ENCODE peak calls at places on chromosomes 16 and 17, in four cellular contexts. U is mesenchymal stem cell, S is keratinocyte, W is mammary epithelial cell. R is an unnamed sample.

GRCh38 chr17:80931421-80932265 is 60.0 kb upstream of the CHMP6 start:
- DNase-seq in U (peak), S (no peak), W (peak), R (no peak)

GRCh38 chr16:66512589-66513404 is 37.1 kb downstream of the TK2 start:
- DNase-seq in U (peak), S (no peak), W (no peak), R (peak)

GRCh38 chr16:7025616-7026190 is 306.9 kb upstream of the RBFOX1 start:
- DNase-seq in U (no peak), S (no peak), W (no peak), R (no peak)

GRCh38 chr17:45700171-45701090 is 83.7 kb upstream of the CRHR1 start:
- DNase-seq in U (no peak), S (no peak), W (peak), R (no peak)

GRCh38 chr16:85221810-85222150 is 109.5 kb upstream of the CIBAR2 start:
- DNase-seq in U (no peak), S (no peak), W (no peak), R (no peak)

GRCh38 chr16:76574651-76575050 is 297.4 kb downstream of the CNTNAP4 start:
- DNase-seq in U (no peak), S (no peak), W (no peak), R (no peak)

GRCh38 chr17:1713878-1714487 is 3.8 kb upstream of the TLCD2 start:
- DNase-seq in U (peak), S (no peak), W (peak), R (peak)

GRCh38 chr17:20306924-20307323 is 160.4 kb downstream of the LGALS9B start:
- DNase-seq in U (no peak), S (no peak), W (no peak), R (no peak)

GRCh38 chr17:10477701-10478100 is 8.3 kb upstream of the MYH4 start:
- DNase-seq in U (no peak), S (no peak), W (no peak), R (no peak)

GRCh38 chr17:62696726-62697490 is 69.4 kb downstream of the MRC2 start:
- DNase-seq in U (no peak), S (no peak), W (no peak), R (no peak)

GRCh38 chr16:23104032-23104955 is 45.0 kb downstream of the USP31 start:
- DNase-seq in U (no peak), S (no peak), W (peak), R (no peak)

GRCh38 chr17:82750241-82750905 is 1.5 kb upstream of the TBCD start:
- DNase-seq in U (no peak), S (no peak), W (no peak), R (no peak)

GRCh38 chr17:69326302-69327059 is 452 bp downstream of the ABCA5 start:
- DNase-seq in U (peak), S (no peak), W (peak), R (peak)

GRCh38 chr16:56606688-56607618 is 1.4 kb upstream of the MT2A start:
- DNase-seq in U (peak), S (peak), W (peak), R (peak)

GRCh38 chr17:80874866-80875445 is 116.7 kb upstream of the CHMP6 start:
- DNase-seq in U (no peak), S (no peak), W (no peak), R (no peak)

GRCh38 chr16:392450-393027 is 4.5 kb upstream of the NME4 start:
- DNase-seq in U (no peak), S (no peak), W (no peak), R (no peak)

GRCh38 chr17:82900741-82901140 is 60.9 kb upstream of the ZNF750 start:
- DNase-seq in U (no peak), S (no peak), W (no peak), R (no peak)

GRCh38 chr17:50977487-50978159 is 111.5 kb upstream of the TOB1 start:
- DNase-seq in U (no peak), S (no peak), W (no peak), R (no peak)

GRCh38 chr16:74309789-74310781 is 13.5 kb downstream of the PSMD7 start:
- DNase-seq in U (peak), S (no peak), W (peak), R (peak)

GRCh38 chr17:46818929-46819859 is 702 bp upstream of the WNT3 start:
- DNase-seq in U (peak), S (no peak), W (no peak), R (no peak)

GRCh38 chr17:36674278-36674650 is 72.9 kb downstream of the MRM1 start:
- DNase-seq in U (no peak), S (no peak), W (no peak), R (no peak)

GRCh38 chr16:27712251-27712711 is 162.3 kb downstream of the KATNIP start:
- DNase-seq in U (no peak), S (no peak), W (no peak), R (no peak)

GRCh38 chr17:59893617-59894100 is 738 bp downstream of the RPS6KB1 start:
- DNase-seq in U (peak), S (no peak), W (peak), R (peak)

GRCh38 chr16:57741660-57742191 is 6.2 kb downstream of the KATNB1 start:
- DNase-seq in U (no peak), S (no peak), W (no peak), R (no peak)

GRCh38 chr17:50079334-50080095 is 15.6 kb upstream of the PDK2 start:
- DNase-seq in U (no peak), S (no peak), W (peak), R (peak)

GRCh38 chr17:78034429-78035091 is 76.1 kb downstream of the TNRC6C start:
- DNase-seq in U (peak), S (no peak), W (peak), R (peak)

GRCh38 chr17:49443862-49444261 is 29.2 kb upstream of the PHB1 start:
- DNase-seq in U (peak), S (no peak), W (peak), R (no peak)

GRCh38 chr17:72599891-72600290 is 479.1 kb downstream of the SOX9 start:
- DNase-seq in U (no peak), S (no peak), W (no peak), R (no peak)

GRCh38 chr17:72682597-72682996 is 409.9 kb downstream of the SLC39A11 start:
- DNase-seq in U (peak), S (no peak), W (no peak), R (no peak)

GRCh38 chr17:19905514-19905913 is 37.8 kb upstream of the ULK2 start:
- DNase-seq in U (no peak), S (no peak), W (no peak), R (no peak)

GRCh38 chr16:83272843-83273242 is 534.9 kb upstream of the HSBP1 start:
- DNase-seq in U (no peak), S (no peak), W (no peak), R (no peak)

GRCh38 chr16:79980650-79981521 is 380.3 kb upstream of the MAF start:
- DNase-seq in U (no peak), S (no peak), W (no peak), R (no peak)

GRCh38 chr16:57663436-57663835 is 4.7 kb upstream of the ADGRG3 start:
- DNase-seq in U (no peak), S (no peak), W (no peak), R (no peak)

GRCh38 chr16:83475108-83475507 is 332.7 kb upstream of the HSBP1 start:
- DNase-seq in U (no peak), S (no peak), W (no peak), R (no peak)

GRCh38 chr17:16352838-16353701 is at the start of gene CENPV:
- DNase-seq in U (peak), S (no peak), W (peak), R (peak)

GRCh38 chr16:25126820-25127232 is 15.3 kb downstream of the LCMT1 start:
- DNase-seq in U (peak), S (peak), W (peak), R (peak)

GRCh38 chr17:4444782-4445473 is 11.2 kb downstream of the SPNS3 start:
- DNase-seq in U (no peak), S (no peak), W (peak), R (no peak)

GRCh38 chr16:31528726-31529397 is 1.2 kb downstream of the AHSP start:
- DNase-seq in U (no peak), S (no peak), W (no peak), R (no peak)

GRCh38 chr17:55925440-55925839 is 174.6 kb downstream of the PCTP start:
- DNase-seq in U (no peak), S (no peak), W (no peak), R (no peak)

GRCh38 chr17:61405047-61405685 is 5.5 kb downstream of the TBX2 start:
- DNase-seq in U (no peak), S (no peak), W (no peak), R (no peak)

GRCh38 chr17:61404702-61405046 is 5.0 kb downstream of the TBX2 start:
- DNase-seq in U (no peak), S (no peak), W (no peak), R (no peak)

GRCh38 chr17:61405686-61406542 is 6.3 kb downstream of the TBX2 start:
- DNase-seq in U (no peak), S (no peak), W (no peak), R (no peak)

GRCh38 chr17:61402978-61403845 is 3.6 kb downstream of the TBX2 start:
- DNase-seq in U (peak), S (no peak), W (no peak), R (no peak)

DNA sequence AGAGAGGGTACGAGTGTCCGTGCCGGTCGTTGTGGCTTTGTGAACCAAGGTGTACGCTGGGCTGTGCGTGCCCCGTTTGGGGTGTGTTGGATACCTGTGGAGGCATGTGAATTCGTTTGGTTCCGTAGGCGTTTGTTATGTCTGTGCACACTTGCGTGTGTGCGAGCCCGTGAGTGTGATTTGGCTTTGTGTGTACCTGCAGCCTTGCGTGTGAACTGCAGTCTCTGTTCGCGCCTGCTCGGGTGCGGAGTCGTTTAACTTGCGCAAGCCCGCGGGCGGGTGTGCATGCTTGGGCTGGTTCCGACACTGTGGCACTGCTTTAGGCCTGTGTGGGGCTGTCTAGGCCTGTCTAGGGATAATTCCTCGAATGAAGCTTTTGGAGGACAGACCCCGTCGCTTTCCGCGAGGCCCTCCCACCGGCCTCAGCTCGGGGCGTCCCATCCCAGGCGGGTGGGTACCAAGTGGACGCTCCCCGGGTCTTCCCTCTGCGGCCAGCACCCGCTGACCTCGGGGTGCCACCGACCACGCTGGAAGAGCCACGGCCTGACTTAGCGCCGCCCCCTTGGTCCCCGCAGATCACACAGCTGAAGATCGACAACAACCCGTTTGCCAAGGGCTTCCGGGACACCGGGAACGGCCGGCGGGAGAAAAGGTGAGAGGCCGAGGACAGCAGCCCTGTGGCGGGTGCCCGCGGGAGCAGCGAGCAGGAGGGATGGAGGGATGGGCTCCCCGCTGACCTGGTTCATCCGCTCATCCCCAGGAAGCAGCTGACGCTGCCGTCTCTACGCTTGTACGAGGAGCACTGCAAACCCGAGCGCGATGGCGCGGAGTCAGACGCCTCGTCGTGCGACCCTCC is 4.4 kb downstream of the TBX2 start:
- DNase-seq in U (peak), S (no peak), W (no peak), R (no peak)
- H3K4me3 ChIP-seq in U (peak), S (no peak), W (no peak), R (no peak)

DNA sequence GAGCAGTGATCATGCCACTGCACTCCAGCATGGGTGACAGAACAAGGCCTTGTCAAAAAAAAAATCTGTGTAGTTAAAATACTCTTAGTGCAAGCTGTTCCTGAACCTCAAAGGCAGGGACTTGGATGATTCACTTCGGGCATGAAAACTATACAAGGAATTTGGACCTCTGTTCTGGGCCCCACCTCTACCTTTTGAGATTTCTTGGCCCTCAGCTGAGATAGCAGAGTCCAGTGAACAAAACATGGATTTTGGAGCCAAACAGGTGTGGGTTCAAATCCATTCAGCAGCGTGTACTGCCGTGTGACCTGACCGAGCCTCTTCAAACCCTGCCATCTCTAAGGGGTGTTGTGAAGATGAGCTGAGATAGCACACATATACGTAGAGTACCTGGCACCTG is 6.8 kb downstream of the SLC13A2 start:
- DNase-seq in U (no peak), S (no peak), W (peak), R (no peak)
- H3K27ac ChIP-seq in U (no peak), S (no peak), W (no peak), R (no peak)

DNA sequence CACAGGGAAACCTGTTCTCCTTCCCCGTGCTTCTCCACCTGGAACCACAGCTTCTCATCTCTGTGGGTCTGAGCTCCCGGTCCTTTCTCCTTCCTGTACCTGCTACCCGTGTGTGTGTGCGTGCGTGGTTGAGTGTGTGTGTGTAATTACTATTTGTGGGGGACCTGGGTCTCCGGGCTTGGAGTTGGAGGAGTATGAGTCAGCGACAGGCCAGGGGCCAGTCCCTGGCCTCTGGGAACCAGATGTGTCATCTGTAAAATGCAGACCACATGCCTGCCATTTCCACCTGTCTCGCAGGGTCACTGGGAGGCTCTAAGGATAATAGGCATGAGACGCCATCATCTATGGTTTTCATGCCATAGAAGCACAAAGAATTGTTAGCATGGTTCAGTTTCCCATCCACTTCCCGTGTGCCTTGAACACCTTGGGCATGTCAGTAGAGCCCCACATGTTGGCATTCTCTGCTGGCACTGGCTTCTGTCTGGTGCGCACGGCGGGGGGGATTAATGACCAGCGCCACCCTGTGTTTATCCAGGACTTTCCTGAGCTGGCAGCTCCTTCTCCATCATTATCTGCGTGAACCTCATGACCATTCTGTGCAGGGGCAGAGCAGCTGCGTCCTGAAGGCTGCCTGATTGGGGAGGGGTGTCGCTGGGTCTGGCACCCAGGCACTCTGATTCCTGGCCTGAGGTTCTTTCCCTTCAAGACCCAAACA is 1.5 kb downstream of the ZNF205 start:
- DNase-seq in U (peak), S (no peak), W (no peak), R (no peak)
- H3K4me3 ChIP-seq in U (no peak), S (peak), W (peak), R (peak)

GRCh38 chr16:30372037-30372712 is 1.9 kb upstream of the TBC1D10B start:
- DNase-seq in U (no peak), S (no peak), W (no peak), R (no peak)

GRCh38 chr16:30372725-30373124 is 1.9 kb upstream of the MYL11 start:
- DNase-seq in U (no peak), S (no peak), W (no peak), R (no peak)

GRCh38 chr16:30375830-30376229 is 1.2 kb downstream of the MYL11 start:
- DNase-seq in U (no peak), S (no peak), W (no peak), R (no peak)

GRCh38 chr16:30376508-30376907 is 1.9 kb downstream of the MYL11 start:
- DNase-seq in U (no peak), S (no peak), W (no peak), R (no peak)

DNA sequence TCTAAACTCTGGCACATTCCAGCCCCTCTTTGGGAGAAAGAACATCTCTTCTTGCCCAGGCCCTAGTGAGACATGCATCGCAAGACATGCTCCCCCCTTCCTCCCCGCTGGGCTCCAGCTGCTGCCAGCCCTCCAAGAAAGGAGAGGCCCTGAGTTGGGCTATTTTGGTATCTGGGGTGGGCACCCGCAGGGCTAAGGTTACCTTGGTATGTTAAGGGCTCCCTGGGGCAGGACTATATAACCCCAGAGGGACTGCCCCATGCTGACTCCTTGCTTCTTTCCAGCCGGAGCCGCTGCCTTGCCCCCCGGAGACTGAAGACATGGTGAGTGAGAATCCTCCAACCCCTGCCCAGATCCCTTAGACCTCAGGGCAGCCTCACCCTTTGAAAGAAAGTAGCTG is at the start of gene MYL11:
- DNase-seq in U (no peak), S (no peak), W (no peak), R (no peak)
- H3K27ac ChIP-seq in U (no peak), S (no peak), W (no peak), R (no peak)

DNA sequence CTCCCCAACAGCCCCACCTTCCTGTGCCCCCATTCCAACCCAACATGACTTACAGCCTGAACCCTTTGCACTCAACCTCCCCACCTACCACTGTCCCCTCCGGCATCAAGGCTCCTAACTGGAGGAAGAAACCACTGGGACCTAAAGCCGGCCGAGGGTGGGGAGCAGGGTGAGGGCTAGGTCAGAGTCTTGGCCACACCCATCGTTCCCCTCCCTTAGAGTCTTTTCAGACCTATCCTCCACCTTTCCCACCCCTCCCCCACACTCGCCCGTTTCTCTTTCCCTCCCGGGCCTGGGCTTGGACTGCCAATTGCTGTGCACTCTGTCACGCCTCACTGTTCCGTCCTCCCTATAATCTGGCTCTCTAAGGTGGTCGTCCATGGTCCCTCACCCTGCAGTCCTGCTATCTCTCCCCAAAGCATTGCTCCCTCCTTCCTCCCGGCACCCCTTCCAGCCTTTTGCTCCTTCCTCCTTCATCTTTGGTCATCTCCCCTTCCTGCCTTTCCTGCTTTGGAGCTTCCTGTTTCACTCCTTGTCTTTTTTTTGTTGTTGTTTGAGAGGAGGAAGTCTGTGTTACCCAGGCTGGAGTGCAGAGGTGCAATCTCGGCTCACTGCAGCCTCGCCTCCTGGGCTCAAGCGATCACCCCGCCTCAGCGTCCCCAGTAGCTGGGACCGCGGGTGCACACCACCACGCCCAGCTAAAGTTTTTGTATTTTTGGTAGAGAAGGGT is 958 bp upstream of the CLDN7 start:
- DNase-seq in U (no peak), S (no peak), W (no peak), R (no peak)
- H3K4me3 ChIP-seq in U (no peak), S (peak), W (peak), R (peak)

GRCh38 chr17:39626671-39627169 is at the start of gene PPP1R1B:
- DNase-seq in U (no peak), S (no peak), W (no peak), R (no peak)
- H3K27ac ChIP-seq in U (no peak), S (no peak), W (no peak), R (no peak)

GRCh38 chr17:7383371-7383741 is 2.5 kb downstream of the TNK1 start:
- DNase-seq in U (no peak), S (no peak), W (no peak), R (no peak)
- H3K4me3 ChIP-seq in U (no peak), S (no peak), W (no peak), R (no peak)